ENCODE peak calls at places on chromosomes 7 and 10, in nine cellular contexts. F is WERI-Rb-1; H is substantia nigra; T is non-pigmented ciliary epithelial cell; I is skeletal muscle cell; B is cardiac muscle cell; U is GM13977; C is neural crest cell; J is stimulated activated CD8-positive, alpha-beta memory T cell treated with anti-CD3 and anti-CD28 coated beads, Interleukin-4, amount 100 ng/mL, for 4 hours. E is an unnamed sample.

GRCh38 chr7:88146611-88147010 is 73.2 kb downstream of the SRI start:
- DNase-seq in F (no peak), H (peak), T (no peak), I (no peak), B (no peak), U (no peak), C (no peak), J (no peak), E (no peak)

GRCh38 chr7:8178353-8178752 is 83.6 kb downstream of the ICA1 start:
- DNase-seq in F (no peak), H (no peak), T (no peak), I (no peak), B (no peak), U (no peak), C (no peak), J (no peak), E (no peak)

GRCh38 chr7:144000020-144000419 is at the start of gene OR6B1:
- DNase-seq in F (no peak), H (no peak), T (no peak), I (no peak), B (no peak), U (no peak), C (no peak), J (no peak), E (no peak)

GRCh38 chr10:8047452-8048280 is 6.8 kb upstream of the GATA3 start:
- DNase-seq in F (no peak), H (no peak), T (no peak), I (no peak), B (no peak), U (no peak), C (no peak), J (no peak), E (no peak)

GRCh38 chr7:5429857-5430611 is 6.4 kb upstream of the TNRC18 start:
- DNase-seq in F (no peak), H (no peak), T (no peak), I (no peak), B (peak), U (no peak), C (no peak), J (no peak), E (no peak)

GRCh38 chr7:4245135-4245865 is 436.8 kb upstream of the FOXK1 start:
- DNase-seq in F (no peak), H (no peak), T (no peak), I (no peak), B (no peak), U (no peak), C (no peak), J (no peak), E (no peak)

GRCh38 chr7:35749548-35749947 is 51.3 kb upstream of the SEPTIN7 start:
- DNase-seq in F (no peak), H (no peak), T (no peak), I (peak), B (peak), U (no peak), C (no peak), J (no peak), E (no peak)

GRCh38 chr10:78310481-78311080 is 276.9 kb downstream of the RPS24 start:
- DNase-seq in F (no peak), H (no peak), T (no peak), I (no peak), B (no peak), U (no peak), C (no peak), J (no peak), E (no peak)

GRCh38 chr7:40186586-40186985 is 51.8 kb downstream of the SUGCT start:
- DNase-seq in F (no peak), H (no peak), T (no peak), I (no peak), B (no peak), U (no peak), C (no peak), J (no peak), E (peak)

GRCh38 chr7:33745934-33746333 is 159.4 kb upstream of the BMPER start:
- DNase-seq in F (no peak), H (no peak), T (no peak), I (no peak), B (peak), U (no peak), C (no peak), J (no peak), E (no peak)

GRCh38 chr10:130234171-130234965 is 98.2 kb downstream of the GLRX3 start:
- DNase-seq in F (no peak), H (no peak), T (no peak), I (no peak), B (no peak), U (no peak), C (no peak), J (no peak), E (no peak)

GRCh38 chr10:77456414-77456813 is 181.2 kb downstream of the KCNMA1 start:
- DNase-seq in F (peak), H (no peak), T (no peak), I (no peak), B (no peak), U (no peak), C (no peak), J (no peak), E (no peak)

GRCh38 chr7:5396542-5396941 is 27.1 kb downstream of the TNRC18 start:
- DNase-seq in F (no peak), H (no peak), T (no peak), I (no peak), B (peak), U (peak), C (no peak), J (peak), E (peak)

GRCh38 chr7:151384776-151385625 is 24.8 kb downstream of the WDR86 start:
- DNase-seq in F (peak), H (no peak), T (no peak), I (no peak), B (no peak), U (no peak), C (no peak), J (no peak), E (no peak)